ENCODE peak calls at places on chromosomes 5 and 9, in seven cellular contexts. M is stomach, W is GM12878, K is vagina, U is transverse colon, R is H1, O is endothelial cell of umbilical vein. B is an unnamed sample.

GRCh38 chr9:118395415-118395814 is 691.2 kb downstream of the TLR4 start:
- DNase-seq in M (no peak), W (peak; percentile 65), K (no peak), U (no peak), R (no peak), O (no peak), B (no peak)

GRCh38 chr5:78369680-78370079 is 9.3 kb downstream of the SCAMP1 start:
- DNase-seq in M (no peak), W (no peak), K (no peak), U (no peak), R (no peak), O (no peak), B (no peak)

GRCh38 chr5:34685485-34686197 is 29.5 kb downstream of the RAI14 start:
- DNase-seq in M (no peak), W (no peak), K (no peak), U (no peak), R (no peak), O (peak; percentile 55), B (no peak)

GRCh38 chr5:120396186-120396585 is 67.9 kb upstream of the PRR16 start:
- DNase-seq in M (no peak), W (no peak), K (no peak), U (no peak), R (no peak), O (no peak), B (no peak)

GRCh38 chr5:51326844-51327243 is 56.4 kb upstream of the ISL1 start:
- DNase-seq in M (no peak), W (no peak), K (no peak), U (no peak), R (no peak), O (no peak), B (no peak)

GRCh38 chr5:146344155-146345118 is 5.8 kb downstream of the POU4F3 start:
- DNase-seq in M (no peak), W (no peak), K (no peak), U (no peak), R (peak; percentile 73), O (no peak), B (no peak)

GRCh38 chr5:178450121-178450631 is 140.0 kb downstream of the COL23A1 start:
- DNase-seq in M (no peak), W (no peak), K (peak; percentile 56), U (no peak), R (no peak), O (no peak), B (no peak)

GRCh38 chr5:171055881-171056454 is 194.2 kb downstream of the RANBP17 start:
- DNase-seq in M (no peak), W (no peak), K (no peak), U (no peak), R (no peak), O (no peak), B (no peak)

GRCh38 chr5:38344891-38345290 is 86.5 kb downstream of the EGFLAM start:
- DNase-seq in M (no peak), W (no peak), K (no peak), U (no peak), R (no peak), O (no peak), B (no peak)

GRCh38 chr9:128733256-128733655 is 9.3 kb upstream of the ZDHHC12 start:
- DNase-seq in M (peak; percentile 81), W (no peak), K (no peak), U (peak; percentile 78), R (peak; percentile 94), O (peak; percentile 88), B (no peak)

GRCh38 chr9:125659954-125660353 is 47.1 kb downstream of the MAPKAP1 start:
- DNase-seq in M (no peak), W (no peak), K (no peak), U (no peak), R (no peak), O (peak; percentile 62), B (no peak)

GRCh38 chr9:127185931-127186781 is 63.7 kb upstream of the ANGPTL2 start:
- DNase-seq in M (peak; percentile 36), W (no peak), K (peak; percentile 98), U (peak; percentile 67), R (no peak), O (peak; percentile 77), B (peak; percentile 96)

GRCh38 chr5:111277061-111277460 is 52.9 kb downstream of the CAMK4 start:
- DNase-seq in M (no peak), W (no peak), K (no peak), U (no peak), R (no peak), O (no peak), B (no peak)

GRCh38 chr5:10021248-10021647 is 228.4 kb downstream of the ATPSCKMT start:
- DNase-seq in M (no peak), W (no peak), K (no peak), U (no peak), R (no peak), O (no peak), B (no peak)
- TF ChIP-seq CTCF in M (no peak), W (peak; percentile 1), K (no peak), U (no peak), R (no peak), O (no peak), B (no peak)

GRCh38 chr9:136665704-136666363 is 3.1 kb downstream of the EGFL7 start:
- DNase-seq in M (no peak), W (no peak), K (no peak), U (no peak), R (no peak), O (no peak), B (no peak)
- TF ChIP-seq POLR2A in M (no peak), W (no peak), K (no peak), U (no peak), R (no peak), O (peak; percentile 86), B (no peak)

DNA sequence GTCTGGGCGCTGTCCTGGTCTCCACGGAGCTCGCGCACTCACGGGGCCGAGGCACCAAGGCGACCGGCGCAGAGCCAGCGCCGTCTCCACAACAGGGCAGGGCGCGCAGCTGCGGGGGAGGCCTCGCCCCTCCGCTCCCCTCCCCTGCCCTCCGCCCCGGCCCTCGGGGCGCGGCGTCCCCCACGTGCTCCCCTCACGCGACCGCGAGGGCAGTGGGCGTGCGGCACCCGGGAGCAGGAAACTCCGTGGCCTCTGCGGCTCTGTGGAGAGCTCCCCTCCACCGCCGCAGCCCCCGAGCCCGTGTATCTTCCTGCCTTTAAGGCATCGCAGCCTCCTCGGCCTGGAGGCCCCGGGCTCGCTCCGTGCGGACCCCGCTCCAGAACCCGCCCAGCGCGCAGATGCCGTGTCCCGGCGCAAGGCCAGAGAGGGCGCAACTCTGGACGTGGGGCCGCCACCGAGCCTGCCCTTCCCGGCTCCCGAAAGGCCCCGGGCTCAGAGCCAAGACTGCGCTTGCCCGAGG is 706 bp upstream of the TUBB4B start:
- DNase-seq in M (peak; percentile 74), W (no peak), K (no peak), U (peak; percentile 83), R (no peak), O (peak; percentile 75), B (peak; percentile 93)
- TF ChIP-seq POLR2AphosphoS5 in M (peak; percentile 55), W (no peak), K (no peak), U (peak; percentile 20), R (no peak), O (no peak), B (no peak)

DNA sequence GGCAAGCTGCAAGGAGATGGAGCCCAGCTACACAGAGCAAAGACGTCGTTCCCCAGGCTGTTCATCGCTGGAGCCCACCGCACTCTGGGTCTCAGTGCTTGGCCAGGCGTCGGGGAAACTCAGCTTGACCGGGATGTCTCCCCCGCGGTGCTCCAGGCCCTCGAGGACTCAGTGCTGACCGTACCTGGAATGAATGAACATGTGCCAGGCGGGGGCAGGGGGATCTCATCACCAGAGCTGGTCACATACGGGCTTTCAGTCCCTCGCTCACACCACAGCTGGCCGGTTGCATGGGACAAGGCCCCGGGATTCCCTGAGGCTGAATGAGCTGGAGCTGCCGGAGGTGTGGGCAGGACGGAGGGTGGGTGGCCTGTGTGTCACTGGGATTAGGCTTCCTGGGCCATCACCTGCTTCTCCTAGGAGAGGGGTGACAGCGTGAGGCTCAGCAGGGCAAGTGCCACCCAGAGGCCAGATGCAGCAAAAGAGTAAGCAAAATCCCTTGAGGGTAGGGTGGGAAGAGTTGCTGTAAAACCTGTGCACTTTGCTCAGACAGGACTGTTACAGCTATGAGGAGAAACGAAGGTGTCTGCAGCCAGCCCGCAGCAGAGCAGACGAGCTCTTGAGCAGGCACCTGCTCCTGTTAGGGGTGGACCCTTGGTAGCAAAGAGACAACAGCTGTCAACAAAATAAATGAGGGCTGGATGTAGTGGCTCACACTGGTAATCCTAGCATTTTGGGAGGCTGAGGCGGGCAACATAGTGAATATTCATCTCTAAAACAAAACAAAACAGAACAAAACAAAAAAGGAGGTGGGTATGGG is 70.7 kb upstream of the RAPGEF1 start:
- DNase-seq in M (no peak), W (no peak), K (no peak), U (no peak), R (no peak), O (no peak), B (no peak)
- TF ChIP-seq CTCF in M (no peak), W (no peak), K (no peak), U (no peak), R (peak; percentile 20), O (no peak), B (no peak)

GRCh38 chr5:52799358-52799982 is 11.8 kb downstream of the ITGA1 start:
- DNase-seq in M (peak; percentile 38), W (no peak), K (no peak), U (peak; percentile 42), R (peak; percentile 46), O (peak; percentile 69), B (no peak)

GRCh38 chr5:52798952-52799351 is 11.2 kb downstream of the ITGA1 start:
- DNase-seq in M (no peak), W (no peak), K (no peak), U (no peak), R (no peak), O (no peak), B (no peak)

GRCh38 chr5:52801329-52801728 is 13.6 kb downstream of the ITGA1 start:
- DNase-seq in M (no peak), W (no peak), K (no peak), U (no peak), R (no peak), O (peak; percentile 48), B (no peak)

GRCh38 chr5:52800394-52801213 is 12.9 kb downstream of the ITGA1 start:
- DNase-seq in M (peak; percentile 73), W (no peak), K (no peak), U (peak; percentile 73), R (no peak), O (peak; percentile 71), B (no peak)

DNA sequence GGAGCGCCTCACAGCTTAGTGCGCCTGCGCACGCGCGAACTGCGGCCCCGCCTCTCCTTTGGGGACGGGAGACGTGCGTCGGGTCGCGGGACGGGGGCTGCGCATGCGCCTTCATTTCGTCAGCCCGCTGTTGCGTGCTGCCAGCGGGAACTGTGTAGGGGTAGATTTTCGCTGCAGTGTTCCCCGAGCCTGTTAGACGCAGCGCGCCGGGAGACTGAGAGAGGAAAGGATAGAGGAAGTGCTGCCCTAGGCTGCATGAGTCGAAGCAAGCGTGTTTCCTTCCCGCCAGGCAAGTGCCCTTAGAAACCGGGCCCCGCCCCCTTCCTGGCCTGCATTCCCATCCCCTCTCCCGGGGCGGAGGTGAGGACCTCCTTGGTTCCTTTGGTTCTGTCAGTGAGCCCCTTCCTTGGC is 12.3 kb downstream of the ITGA1 start:
- DNase-seq in M (peak; percentile 96), W (peak; percentile 83), K (peak; percentile 93), U (peak; percentile 96), R (peak; percentile 83), O (peak; percentile 96), B (peak; percentile 98)
- TF ChIP-seq POLR2A in M (peak; percentile 39), W (peak; percentile 77), K (peak; percentile 84), U (peak; percentile 73), R (peak; percentile 31), O (peak; percentile 69), B (peak; percentile 69)

GRCh38 chr5:134113908-134114875 is at the start of gene TCF7:
- DNase-seq in M (peak; percentile 85), W (no peak), K (no peak), U (peak; percentile 86), R (peak; percentile 59), O (peak; percentile 59), B (no peak)
- TF ChIP-seq POLR2AphosphoS5 in M (peak; percentile 61), W (no peak), K (no peak), U (peak; percentile 55), R (peak; percentile 50), O (no peak), B (no peak)

GRCh38 chr5:123119334-123119986 is 30.4 kb downstream of the PRDM6 start:
- DNase-seq in M (no peak), W (no peak), K (no peak), U (no peak), R (peak; percentile 69), O (no peak), B (no peak)
- TF ChIP-seq CTCF in M (no peak), W (no peak), K (no peak), U (no peak), R (peak; percentile 57), O (no peak), B (no peak)